ENCODE peak calls at places on chromosomes 7 and 10, in five cellular contexts. Q is adrenal gland, N is left ventricle myocardium inferior, S is AG09309, I is heart left ventricle. F is an unnamed sample.

GRCh38 chr7:16028103-16028502 is 341.6 kb upstream of the MEOX2 start:
- DNase-seq in Q (no peak), N (no peak), S (peak), I (no peak), F (no peak)

GRCh38 chr7:155864991-155865690 is 52.9 kb upstream of the SHH start:
- DNase-seq in Q (peak), N (no peak), S (no peak), I (no peak), F (no peak)

GRCh38 chr7:803243-803635 is 29.0 kb upstream of the SUN1 start:
- DNase-seq in Q (no peak), N (no peak), S (no peak), I (no peak), F (no peak)

GRCh38 chr7:16889851-16890443 is 8.2 kb upstream of the AGR3 start:
- DNase-seq in Q (no peak), N (no peak), S (no peak), I (no peak), F (no peak)

GRCh38 chr7:80815733-80816132 is 103.1 kb downstream of the SEMA3C start:
- DNase-seq in Q (no peak), N (no peak), S (no peak), I (no peak), F (no peak)

GRCh38 chr7:82677493-82677892 is 233.9 kb upstream of the CACNA2D1 start:
- DNase-seq in Q (no peak), N (no peak), S (no peak), I (peak), F (no peak)

GRCh38 chr7:135719688-135720087 is 8.3 kb downstream of the SLC13A4 start:
- DNase-seq in Q (no peak), N (no peak), S (no peak), I (no peak), F (no peak)

GRCh38 chr10:132538031-132538789 is 623 bp downstream of the INPP5A start:
- DNase-seq in Q (peak), N (peak), S (no peak), I (peak), F (no peak)

GRCh38 chr10:118472961-118473675 is 122.3 kb downstream of the PRLHR start:
- DNase-seq in Q (no peak), N (no peak), S (no peak), I (no peak), F (no peak)

GRCh38 chr10:5976689-5977470 is 463 bp downstream of the IL15RA start:
- DNase-seq in Q (peak), N (peak), S (no peak), I (peak), F (no peak)

GRCh38 chr7:2172311-2173183 is 60.2 kb downstream of the MAD1L1 start:
- DNase-seq in Q (no peak), N (no peak), S (peak), I (no peak), F (peak)

GRCh38 chr7:105799677-105800076 is 76.7 kb downstream of the ATXN7L1 start:
- DNase-seq in Q (no peak), N (no peak), S (no peak), I (no peak), F (no peak)

GRCh38 chr10:74194999-74195398 is 44.0 kb downstream of the ADK start:
- DNase-seq in Q (no peak), N (no peak), S (no peak), I (no peak), F (no peak)

GRCh38 chr7:122311719-122312118 is 7.2 kb upstream of the FEZF1 start:
- DNase-seq in Q (no peak), N (no peak), S (no peak), I (peak), F (no peak)

GRCh38 chr7:122312789-122313188 is 8.2 kb upstream of the FEZF1 start:
- DNase-seq in Q (no peak), N (no peak), S (no peak), I (no peak), F (no peak)

GRCh38 chr7:122314284-122314683 is 9.7 kb upstream of the FEZF1 start:
- DNase-seq in Q (no peak), N (no peak), S (no peak), I (no peak), F (no peak)

GRCh38 chr7:122310119-122311021 is 5.8 kb upstream of the FEZF1 start:
- DNase-seq in Q (peak), N (no peak), S (no peak), I (peak), F (no peak)

GRCh38 chr7:122311280-122311679 is 6.7 kb upstream of the FEZF1 start:
- DNase-seq in Q (no peak), N (no peak), S (no peak), I (no peak), F (no peak)
- H3K4me3 ChIP-seq in Q (no peak), N (no peak), S (no peak), I (no peak), F (no peak)

DNA sequence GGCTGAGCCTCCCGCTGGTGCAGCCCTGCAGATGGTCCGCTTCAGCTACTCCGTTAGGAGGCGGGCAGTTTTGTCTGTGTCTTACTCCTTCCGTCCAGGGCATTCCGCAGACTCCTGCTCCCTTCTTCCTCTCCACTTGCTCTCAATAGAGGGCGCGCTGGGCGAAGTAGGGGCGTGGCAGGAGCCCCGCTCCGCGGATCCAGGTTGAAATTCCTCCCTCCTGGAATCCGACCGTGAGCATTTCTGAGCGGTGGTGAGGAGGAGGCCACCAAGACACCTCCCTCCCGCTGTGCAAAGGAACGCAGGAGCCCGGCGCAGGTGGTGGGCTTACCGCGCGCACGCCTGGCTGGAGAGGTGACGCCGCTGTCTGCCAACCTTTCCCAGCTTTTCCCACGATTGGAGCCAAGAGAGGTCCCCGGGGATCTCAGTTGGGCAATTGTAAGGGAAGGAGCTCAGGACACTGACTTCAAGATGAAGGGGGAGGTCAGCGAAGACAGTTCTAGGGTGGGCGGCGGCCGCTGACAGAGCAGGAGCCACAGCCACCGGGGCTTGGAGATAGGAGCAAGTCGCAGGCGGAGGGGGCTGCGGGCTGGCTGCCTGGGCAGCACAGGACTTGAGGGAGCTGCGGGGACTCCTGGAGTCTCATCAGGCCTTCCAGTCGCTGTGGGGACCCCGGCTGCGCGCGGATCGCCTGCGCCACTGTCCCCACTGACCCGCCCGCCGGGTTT is 1011.3 kb downstream of the XPNPEP1 start:
- DNase-seq in Q (peak), N (peak), S (no peak), I (peak), F (no peak)
- TF ChIP-seq CTCF in Q (peak), N (peak), S (peak), I (peak), F (peak)

GRCh38 chr10:51744235-51744634 is 44.8 kb upstream of the CSTF2T start:
- DNase-seq in Q (no peak), N (no peak), S (no peak), I (no peak), F (no peak)
- H3K4me3 ChIP-seq in Q (no peak), N (no peak), S (no peak), I (no peak), F (no peak)

GRCh38 chr10:51642591-51642990 is 56.8 kb downstream of the CSTF2T start:
- DNase-seq in Q (no peak), N (no peak), S (no peak), I (no peak), F (no peak)

GRCh38 chr10:51643734-51644133 is 55.7 kb downstream of the CSTF2T start:
- DNase-seq in Q (no peak), N (no peak), S (no peak), I (no peak), F (no peak)

GRCh38 chr10:51640120-51640819 is 59.1 kb downstream of the CSTF2T start:
- DNase-seq in Q (no peak), N (no peak), S (no peak), I (no peak), F (no peak)

DNA sequence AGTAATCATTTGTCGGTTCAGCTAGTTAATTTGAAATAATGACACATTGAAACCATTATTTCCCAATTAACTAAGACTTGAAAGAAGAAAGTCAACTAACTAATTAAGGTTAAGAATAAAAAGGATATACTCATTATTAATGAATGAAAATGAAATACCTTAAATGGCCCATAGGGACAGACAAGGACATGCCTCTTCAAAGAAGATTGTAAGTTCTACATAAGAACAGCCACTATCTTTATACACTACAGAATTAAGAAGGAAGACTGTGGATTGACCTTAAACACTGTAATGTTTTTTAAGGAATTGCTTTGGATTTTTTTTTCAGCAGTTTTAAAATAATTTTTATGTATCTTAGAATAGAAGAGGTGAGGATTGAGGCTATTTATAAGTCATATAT is 60.7 kb downstream of the CSTF2T start:
- DNase-seq in Q (no peak), N (no peak), S (no peak), I (no peak), F (no peak)
- TF ChIP-seq CTCF in Q (no peak), N (no peak), S (no peak), I (no peak), F (no peak)

GRCh38 chr7:11127988-11128387 is 154.3 kb downstream of the PHF14 start:
- DNase-seq in Q (no peak), N (no peak), S (no peak), I (no peak), F (no peak)
- H3K4me3 ChIP-seq in Q (no peak), N (no peak), S (no peak), I (no peak), F (no peak)